ENCODE peak calls at places on chromosome 22, in six cellular contexts. D is non-pigmented ciliary epithelial cell; J is neuronal stem cell; H is fibroblast of mammary gland; E is adipocyte; W is natural killer cell treated with Interleukin-12 subunit alpha and Interleukin-12 subunit beta and Interleukin-15 and Interleukin-18, amount 100 ng/mL, for 72 hours. F is an unnamed sample.

GRCh38 chr22:45224331-45224730 is 16.4 kb downstream of the KIAA0930 start:
- DNase-seq in D (no peak), J (no peak), H (no peak), E (no peak), W (peak), F (no peak)

GRCh38 chr22:38314992-38315800 is 2.0 kb downstream of the CSNK1E start:
- DNase-seq in D (no peak), J (no peak), H (peak), E (peak), W (no peak), F (no peak)

GRCh38 chr22:27561301-27561820 is 240.2 kb downstream of the MN1 start:
- DNase-seq in D (no peak), J (no peak), H (no peak), E (no peak), W (no peak), F (no peak)

GRCh38 chr22:20015971-20016733 is 471 bp downstream of the ARVCF start:
- DNase-seq in D (no peak), J (no peak), H (no peak), E (peak), W (no peak), F (no peak)

GRCh38 chr22:20528405-20528978 is 21.1 kb downstream of the MED15 start:
- DNase-seq in D (no peak), J (no peak), H (no peak), E (no peak), W (no peak), F (no peak)

GRCh38 chr22:30116362-30117117 is 36.3 kb downstream of the HORMAD2 start:
- DNase-seq in D (no peak), J (no peak), H (peak), E (peak), W (no peak), F (no peak)

GRCh38 chr22:49972163-49973017 is 11.8 kb downstream of the PIM3 start:
- DNase-seq in D (no peak), J (no peak), H (no peak), E (no peak), W (peak), F (no peak)

GRCh38 chr22:37137131-37137530 is 12.6 kb downstream of the IL2RB start:
- DNase-seq in D (no peak), J (no peak), H (no peak), E (no peak), W (no peak), F (no peak)

GRCh38 chr22:44191036-44191454 is 10.3 kb downstream of the PARVG start:
- DNase-seq in D (no peak), J (no peak), H (peak), E (peak), W (no peak), F (no peak)

GRCh38 chr22:19770349-19771220 is 10.0 kb downstream of the TBX1 start:
- DNase-seq in D (no peak), J (no peak), H (no peak), E (no peak), W (no peak), F (no peak)

GRCh38 chr22:31103899-31104694 is 3.3 kb downstream of the SELENOM start:
- DNase-seq in D (no peak), J (no peak), H (no peak), E (no peak), W (peak), F (no peak)

GRCh38 chr22:22755778-22756100 is 111.3 kb downstream of the GGTLC2 start:
- DNase-seq in D (no peak), J (no peak), H (no peak), E (no peak), W (no peak), F (no peak)

GRCh38 chr22:22871536-22872278 is 15.9 kb upstream of the IGLL5 start:
- DNase-seq in D (no peak), J (no peak), H (no peak), E (no peak), W (no peak), F (no peak)

GRCh38 chr22:50622723-50623327 is 5.1 kb downstream of the ARSA start:
- DNase-seq in D (no peak), J (no peak), H (no peak), E (no peak), W (no peak), F (no peak)

GRCh38 chr22:37228106-37229011 is 15.7 kb downstream of the RAC2 start:
- DNase-seq in D (no peak), J (no peak), H (no peak), E (peak), W (peak), F (no peak)

GRCh38 chr22:41181349-41182241 is 23.5 kb upstream of the L3MBTL2 start:
- DNase-seq in D (peak), J (no peak), H (peak), E (no peak), W (no peak), F (no peak)

GRCh38 chr22:24683671-24684070 is 80.7 kb downstream of the GGT1 start:
- DNase-seq in D (peak), J (no peak), H (peak), E (peak), W (no peak), F (no peak)

GRCh38 chr22:46149493-46149997 is 781 bp upstream of the PPARA start:
- DNase-seq in D (no peak), J (peak), H (no peak), E (peak), W (no peak), F (no peak)

GRCh38 chr22:35425971-35426800 is 26.2 kb downstream of the MCM5 start:
- DNase-seq in D (no peak), J (no peak), H (no peak), E (peak), W (no peak), F (no peak)

F was measured in HFF-Myc.